ENCODE peak calls at places on chromosomes 13 and 19, in six cellular contexts. B, T, M, P, I and N are unnamed samples. For H3K4me1, the result is how much of the 10 kb centered on the place peaks cover.

GRCh38 chr13:60484865-60485264 is 87.8 kb downstream of the TDRD3 start:
- DNase-seq in B (no peak), T (no peak), M (no peak), P (no peak), I (no peak), N (no peak)

GRCh38 chr19:45876411-45877197 is 9.3 kb downstream of the IRF2BP1 start:
- DNase-seq in B (peak), T (peak), M (peak), P (no peak), I (peak), N (peak)

GRCh38 chr13:47964863-47965262 is 36.2 kb downstream of the SUCLA2 start:
- DNase-seq in B (no peak), T (peak), M (no peak), P (no peak), I (no peak), N (no peak)

GRCh38 chr13:26476111-26476743 is 81.3 kb upstream of the WASF3 start:
- DNase-seq in B (no peak), T (peak), M (peak), P (peak), I (no peak), N (no peak)

GRCh38 chr19:17255150-17255621 is 9.4 kb downstream of the USHBP1 start:
- DNase-seq in B (no peak), T (no peak), M (no peak), P (no peak), I (no peak), N (no peak)

GRCh38 chr13:107864543-107865460 is 350.5 kb downstream of the LIG4 start:
- DNase-seq in B (no peak), T (peak), M (no peak), P (no peak), I (no peak), N (no peak)

GRCh38 chr13:79799466-79799865 is 318.5 kb downstream of the NDFIP2 start:
- DNase-seq in B (no peak), T (no peak), M (no peak), P (no peak), I (no peak), N (no peak)

GRCh38 chr19:13207237-13208130 is 57.3 kb downstream of the IER2 start:
- DNase-seq in B (no peak), T (peak), M (peak), P (peak), I (peak), N (peak)

GRCh38 chr13:47135800-47136658 is 239.2 kb upstream of the HTR2A start:
- DNase-seq in B (no peak), T (no peak), M (no peak), P (no peak), I (no peak), N (no peak)

GRCh38 chr13:43908156-43909126 is 28.7 kb downstream of the LACC1 start:
- DNase-seq in B (peak), T (peak), M (no peak), P (no peak), I (no peak), N (no peak)

GRCh38 chr13:112987625-112988024 is 18.6 kb downstream of the MCF2L start:
- DNase-seq in B (no peak), T (no peak), M (no peak), P (no peak), I (no peak), N (no peak)

GRCh38 chr13:54592201-54592600 is 1563.6 kb downstream of the OLFM4 start:
- DNase-seq in B (no peak), T (no peak), M (no peak), P (no peak), I (no peak), N (no peak)
- H3K4me1 ChIP-seq in B (under half), T (under half), M (under half), P (under half), I (under half), N (under half)

GRCh38 chr19:38695319-38695683 is 47.9 kb downstream of the ACTN4 start:
- DNase-seq in B (no peak), T (no peak), M (no peak), P (no peak), I (no peak), N (no peak)
- H3K4me1 ChIP-seq in B (under half), T (under half), M (half or more), P (under half), I (under half), N (half or more)

GRCh38 chr19:1856345-1856697 is 7.1 kb downstream of the KLF16 start:
- DNase-seq in B (no peak), T (peak), M (no peak), P (no peak), I (no peak), N (no peak)
- H3K4me1 ChIP-seq in B (under half), T (under half), M (under half), P (under half), I (under half), N (half or more)

GRCh38 chr13:23949736-23950135 is 52.4 kb upstream of the C1QTNF9B start:
- DNase-seq in B (no peak), T (no peak), M (no peak), P (no peak), I (no peak), N (no peak)

GRCh38 chr13:23946067-23946466 is 48.8 kb upstream of the C1QTNF9B start:
- DNase-seq in B (no peak), T (no peak), M (no peak), P (no peak), I (no peak), N (no peak)

GRCh38 chr13:23946900-23947299 is 49.6 kb upstream of the C1QTNF9B start:
- DNase-seq in B (no peak), T (no peak), M (no peak), P (no peak), I (no peak), N (no peak)

GRCh38 chr13:23949200-23949599 is 51.9 kb upstream of the C1QTNF9B start:
- DNase-seq in B (no peak), T (no peak), M (no peak), P (no peak), I (no peak), N (no peak)

DNA sequence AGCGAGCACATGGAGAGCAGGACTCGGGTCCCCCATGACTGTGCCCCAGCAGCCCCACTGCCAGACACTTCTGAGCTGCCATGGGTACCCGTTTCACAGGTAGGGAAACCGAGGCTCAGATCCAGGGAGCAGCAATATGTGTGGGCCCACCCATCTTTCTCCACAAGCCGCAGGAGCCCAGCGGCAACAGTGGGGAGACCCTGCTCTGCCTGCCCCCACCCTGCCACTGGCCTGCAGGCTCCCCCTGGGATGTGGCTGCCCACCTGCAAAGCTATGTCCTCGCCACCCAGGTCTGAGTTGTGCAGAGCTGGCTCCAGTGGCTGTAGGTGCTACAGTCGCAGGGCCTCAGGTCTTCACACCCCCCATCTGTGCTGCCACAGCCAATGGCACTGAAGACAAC is 50.6 kb upstream of the C1QTNF9B start:
- DNase-seq in B (no peak), T (no peak), M (no peak), P (no peak), I (no peak), N (no peak)
- H3K4me1 ChIP-seq in B (under half), T (under half), M (under half), P (under half), I (under half), N (under half)

DNA sequence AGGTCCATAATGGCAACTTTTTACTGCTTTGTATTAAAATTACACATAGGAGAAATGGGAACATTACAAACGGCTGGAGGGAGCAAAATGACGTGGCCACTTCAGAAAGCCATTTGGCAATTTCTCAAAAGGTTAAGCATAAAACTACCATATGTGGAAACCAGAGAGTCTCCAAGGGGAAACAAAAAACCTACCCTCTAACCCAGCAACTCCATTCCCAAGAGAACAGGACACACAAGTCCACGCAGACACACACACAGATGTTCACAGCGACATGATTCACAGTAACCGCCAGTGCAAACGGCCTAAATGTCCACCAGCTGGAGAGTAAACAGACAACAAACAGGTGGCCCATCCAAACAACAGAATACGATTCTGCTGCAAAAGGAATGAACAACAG is 37.3 kb downstream of the STK24 start:
- DNase-seq in B (no peak), T (peak), M (no peak), P (no peak), I (no peak), N (no peak)
- H3K4me1 ChIP-seq in B (under half), T (half or more), M (half or more), P (under half), I (under half), N (half or more)

DNA sequence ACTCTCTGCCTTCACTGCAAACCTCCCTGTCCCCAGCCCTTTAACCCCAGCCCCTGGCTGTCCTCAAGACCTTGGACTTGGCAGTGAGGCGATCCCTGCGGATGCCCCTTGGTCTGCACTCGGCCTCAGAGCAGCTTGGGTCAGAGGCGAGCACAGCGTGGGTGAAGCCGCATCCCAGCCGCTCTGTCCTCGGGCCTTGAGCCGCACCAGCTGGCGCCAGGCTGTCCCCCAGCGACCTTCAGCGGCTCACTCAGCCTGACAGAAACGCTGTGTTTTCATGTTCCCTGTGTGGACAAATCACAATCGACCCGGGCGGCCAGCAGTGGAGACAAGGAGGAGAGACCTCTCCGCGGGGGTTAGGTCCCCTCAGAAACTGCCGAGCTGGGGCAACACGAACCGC is 52.0 kb downstream of the GNG7 start:
- DNase-seq in B (no peak), T (no peak), M (peak), P (peak), I (no peak), N (no peak)
- H3K4me1 ChIP-seq in B (under half), T (under half), M (under half), P (under half), I (under half), N (under half)

DNA sequence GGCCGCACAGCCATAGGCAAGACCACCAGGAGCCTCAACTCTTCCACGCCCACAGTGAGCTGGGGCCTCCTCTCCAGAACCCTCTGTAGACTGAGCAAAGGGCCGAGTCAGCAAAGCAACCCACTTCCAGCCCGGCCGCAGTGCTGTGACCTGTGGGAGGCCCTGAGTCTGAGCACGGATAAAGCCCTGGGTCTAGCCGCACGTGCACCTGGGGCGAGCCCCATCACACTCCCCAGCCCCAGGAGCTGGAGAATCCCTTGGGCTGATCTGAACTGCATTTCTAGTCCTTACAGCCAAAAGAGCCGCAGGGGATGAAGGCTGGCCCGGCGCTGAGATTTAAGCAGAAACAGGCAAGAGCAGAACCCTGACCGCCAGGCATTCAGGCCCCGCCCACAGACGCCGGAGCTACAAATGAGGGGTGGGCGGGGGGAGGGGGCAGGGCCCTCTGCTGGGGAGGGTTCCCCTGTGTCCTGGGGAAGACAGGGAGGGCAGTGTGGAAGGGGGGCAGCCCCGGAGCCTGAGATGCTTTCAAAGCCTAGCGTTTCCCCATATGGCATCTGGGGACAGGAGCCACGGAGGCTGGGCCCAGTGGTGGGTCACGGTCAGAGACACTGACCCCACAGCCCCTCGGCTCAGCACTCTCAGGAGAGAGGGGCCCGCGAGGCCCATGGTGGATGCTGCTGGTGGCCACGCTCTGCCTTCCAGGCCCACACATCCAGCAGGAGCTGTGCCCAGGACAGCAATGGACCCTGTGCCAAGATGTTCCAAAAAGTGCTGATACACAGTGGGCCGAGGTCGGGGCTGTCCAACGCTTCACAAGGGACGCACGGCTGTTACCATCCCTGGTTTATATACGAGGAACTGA is 4.9 kb downstream of the TMEM259 start:
- DNase-seq in B (no peak), T (no peak), M (no peak), P (no peak), I (no peak), N (no peak)
- H3K4me1 ChIP-seq in B (under half), T (under half), M (half or more), P (under half), I (under half), N (under half)

DNA sequence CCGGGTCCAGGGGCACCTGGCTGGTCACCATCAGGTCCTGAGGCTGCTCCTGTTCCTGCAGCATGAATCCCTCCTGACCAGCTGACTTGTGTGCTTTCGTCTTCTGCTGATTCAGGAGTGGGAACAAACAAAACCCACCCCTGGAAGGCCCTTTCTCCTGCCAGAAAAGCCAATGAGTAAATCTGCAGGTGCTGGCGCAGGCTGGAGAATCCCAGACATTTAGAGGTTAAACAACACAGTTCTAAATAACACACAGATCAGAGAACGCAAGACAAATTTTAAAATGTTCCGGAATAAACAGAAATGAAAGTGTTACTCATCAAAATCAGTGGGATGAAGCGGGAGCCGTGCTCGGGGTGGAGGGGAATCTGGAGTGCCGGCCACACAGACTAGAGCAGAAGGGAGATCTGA is 60.6 kb upstream of the C13orf46 start:
- DNase-seq in B (no peak), T (peak), M (no peak), P (no peak), I (no peak), N (no peak)
- H3K4me1 ChIP-seq in B (under half), T (under half), M (under half), P (under half), I (under half), N (under half)

GRCh38 chr19:10291554-10292205 is 1.9 kb downstream of the ICAM5 start:
- DNase-seq in B (no peak), T (peak), M (no peak), P (no peak), I (no peak), N (peak)

GRCh38 chr19:10292789-10293636 is 3.3 kb downstream of the ICAM5 start:
- DNase-seq in B (no peak), T (peak), M (no peak), P (peak), I (no peak), N (peak)

GRCh38 chr19:10293637-10294367 is 4.0 kb downstream of the ICAM5 start:
- DNase-seq in B (no peak), T (no peak), M (no peak), P (no peak), I (no peak), N (no peak)

GRCh38 chr19:10290876-10291553 is 1.3 kb downstream of the ICAM5 start:
- DNase-seq in B (no peak), T (peak), M (peak), P (peak), I (peak), N (peak)

DNA sequence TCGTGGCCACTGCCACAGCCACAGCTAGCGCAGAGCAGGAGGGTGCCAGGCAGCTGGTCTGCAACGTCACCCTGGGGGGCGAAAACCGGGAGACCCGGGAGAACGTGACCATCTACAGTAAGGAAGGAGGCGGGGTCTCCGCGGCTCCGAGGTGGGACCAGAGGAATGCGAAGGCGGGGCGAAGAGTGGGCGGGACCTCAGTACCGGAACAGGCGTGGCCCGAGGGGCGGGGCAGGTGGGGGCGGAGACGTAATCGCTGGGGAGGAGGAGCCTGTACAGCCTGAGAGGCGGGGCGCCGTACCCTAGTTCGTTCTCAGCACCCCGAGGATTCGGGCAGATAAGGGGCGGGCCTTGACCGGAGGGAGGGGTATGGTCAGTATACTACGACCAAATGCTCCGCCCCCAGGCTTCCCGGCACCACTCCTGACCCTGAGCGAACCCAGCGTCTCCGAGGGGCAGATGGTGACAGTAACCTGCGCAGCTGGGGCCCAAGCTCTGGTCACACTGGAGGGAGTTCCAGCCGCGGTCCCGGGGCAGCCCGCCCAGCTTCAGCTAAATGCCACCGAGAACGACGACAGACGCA is 2.5 kb downstream of the ICAM5 start:
- DNase-seq in B (peak), T (peak), M (peak), P (peak), I (peak), N (peak)
- H3K4me1 ChIP-seq in B (under half), T (under half), M (under half), P (under half), I (under half), N (half or more)